ENCODE peak calls at places on chromosomes 3 and 15, in eight cellular contexts. V, A, P, Y, O, I, C and W are unnamed samples.

GRCh38 chr3:121542924-121543323 is 2.9 kb downstream of the POLQ start:
- DNase-seq in O (no peak), Y (no peak), P (no peak), I (no peak), V (no peak), A (no peak), C (no peak), W (no peak)

GRCh38 chr3:114019486-114019885 is 36.8 kb downstream of the CCDC191 start:
- DNase-seq in I (no peak), Y (no peak), O (no peak), A (no peak), C (no peak), P (no peak), V (no peak), W (no peak)

GRCh38 chr3:129448187-129448895 is 8.3 kb downstream of the IFT122 start:
- DNase-seq in O (no peak), A (no peak), Y (no peak), C (no peak), P (no peak), V (no peak), I (no peak), W (no peak)

GRCh38 chr15:78360958-78361714 is 21.0 kb downstream of the CRABP1 start:
- DNase-seq in Y (peak; percentile 16), C (no peak), O (no peak), I (no peak), A (no peak), P (no peak), V (no peak), W (no peak)

GRCh38 chr15:48385431-48385830 is 54.2 kb downstream of the DUT start:
- DNase-seq in P (no peak), V (no peak), A (no peak), C (no peak), O (no peak), I (no peak), Y (peak; percentile 71), W (no peak)

GRCh38 chr3:161401389-161401788 is 30.1 kb upstream of the SPTSSB start:
- DNase-seq in P (no peak), A (no peak), V (no peak), O (no peak), C (no peak), Y (no peak), I (no peak), W (no peak)

GRCh38 chr3:133944641-133945441 is 49.2 kb upstream of the RAB6B start:
- DNase-seq in V (no peak), C (peak; percentile 64), Y (peak; percentile 50), O (no peak), A (no peak), I (peak; percentile 25), P (no peak), W (peak; percentile 65)

GRCh38 chr3:186959029-186959624 is 28.8 kb downstream of the ST6GAL1 start:
- DNase-seq in A (no peak), I (no peak), C (no peak), V (no peak), P (no peak), O (no peak), Y (no peak), W (no peak)

GRCh38 chr3:75249005-75249404 is 415.1 kb upstream of the FRG2C start:
- DNase-seq in A (no peak), P (no peak), O (no peak), Y (no peak), C (no peak), V (no peak), I (no peak), W (no peak)

GRCh38 chr15:74776851-74777768 is 4.8 kb upstream of the CSK start:
- DNase-seq in P (no peak), A (no peak), I (no peak), Y (no peak), O (peak; percentile 86), C (no peak), V (peak; percentile 66), W (no peak)

GRCh38 chr15:100043069-100043641 is 298.6 kb downstream of the ADAMTS17 start:
- DNase-seq in P (no peak), I (no peak), A (no peak), O (no peak), V (no peak), C (no peak), Y (no peak), W (no peak)

GRCh38 chr3:12628813-12629212 is 35.1 kb downstream of the RAF1 start:
- DNase-seq in I (no peak), P (no peak), A (no peak), V (no peak), Y (no peak), C (no peak), O (no peak), W (no peak)

GRCh38 chr3:98777801-98778220 is 14.7 kb downstream of the ST3GAL6 start:
- DNase-seq in V (no peak), O (no peak), I (no peak), A (no peak), P (no peak), C (no peak), Y (no peak), W (no peak)

GRCh38 chr3:156802827-156803606 is 23.1 kb upstream of the LEKR1 start:
- DNase-seq in O (no peak), I (no peak), A (no peak), V (no peak), Y (no peak), P (no peak), C (no peak), W (no peak)

GRCh38 chr3:53730565-53730964 is 115.7 kb downstream of the CHDH start:
- DNase-seq in A (no peak), V (no peak), P (no peak), O (no peak), I (peak; percentile 58), Y (no peak), C (no peak), W (no peak)

GRCh38 chr3:185270956-185271332 is 17.1 kb upstream of the EHHADH start:
- DNase-seq in I (no peak), C (no peak), A (no peak), V (no peak), Y (no peak), P (no peak), O (no peak), W (no peak)

DNA sequence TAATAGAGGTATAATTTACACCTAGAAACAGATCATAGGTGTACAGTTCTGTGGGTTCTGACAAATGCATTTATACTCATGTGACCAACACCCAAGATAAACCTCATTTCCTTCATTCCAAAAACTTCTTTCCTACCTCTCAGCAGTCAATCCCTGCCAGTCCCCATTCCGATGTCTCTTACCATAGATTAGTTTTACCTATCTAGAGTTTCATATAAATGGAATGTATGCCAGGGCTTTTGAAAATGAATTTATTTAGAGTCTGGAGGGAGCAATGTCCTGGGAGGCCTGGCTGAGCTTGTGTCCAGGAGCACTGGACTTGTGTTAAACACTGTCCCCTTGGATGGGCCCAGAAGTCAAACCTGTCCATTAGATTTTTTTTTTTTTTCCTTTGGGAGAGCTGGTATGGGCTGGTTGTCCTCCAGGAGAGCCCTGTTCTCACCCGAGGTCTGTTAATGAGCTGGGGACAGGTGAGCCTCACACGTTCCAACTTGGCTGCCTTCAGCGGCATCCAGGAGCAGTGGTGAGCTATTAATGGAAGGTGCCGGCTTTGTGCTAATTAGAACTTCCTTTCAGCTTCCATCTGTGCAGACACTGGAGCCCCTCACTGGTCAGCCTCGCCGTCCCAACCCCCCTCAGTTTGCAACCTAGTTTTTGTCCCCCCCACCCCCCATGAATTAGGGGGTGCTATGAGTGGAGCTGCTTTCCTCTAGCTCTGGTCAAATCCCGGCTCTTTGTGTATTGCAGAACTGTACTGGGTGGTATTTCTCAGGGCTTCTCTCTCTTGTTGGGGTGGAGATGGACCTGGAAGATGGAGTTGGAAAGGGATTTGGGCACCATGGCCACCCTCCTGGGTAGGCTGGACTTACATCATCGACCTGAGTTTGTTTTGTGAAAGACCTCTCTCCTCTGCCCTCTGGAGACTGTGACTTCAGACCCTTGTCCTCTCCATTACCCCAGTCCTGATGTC is 40.8 kb upstream of the POLG start:
- DNase-seq in O (no peak), Y (no peak), A (no peak), P (no peak), I (no peak), V (no peak), C (no peak), W (no peak)
- H3K4me1 ChIP-seq in O (no peaks in the 10 kb centered on the region), Y (peaks cover 6% of the 10 kb centered on the region), A (no peaks in the 10 kb centered on the region), P (no peaks in the 10 kb centered on the region), I (peaks cover 36% of the 10 kb centered on the region), V (peaks cover 18% of the 10 kb centered on the region), C (peaks cover 25% of the 10 kb centered on the region), W (peaks cover 46% of the 10 kb centered on the region)

DNA sequence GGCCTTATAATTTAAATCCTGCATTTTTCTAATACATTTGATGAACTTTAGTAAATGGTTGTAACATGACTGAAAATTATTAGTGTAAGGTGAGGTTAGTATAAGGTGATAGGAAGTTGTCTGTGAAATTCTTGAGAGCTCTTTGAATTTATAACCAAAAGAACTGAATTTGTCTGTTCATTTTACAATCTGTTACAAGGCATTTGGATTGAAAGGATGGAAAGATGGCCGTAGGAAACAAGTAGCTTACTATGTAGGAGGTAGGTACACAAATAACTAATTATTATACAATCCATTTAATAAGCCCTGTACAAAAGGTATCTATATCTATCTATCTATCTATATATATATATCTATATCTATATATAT is 6.6 kb downstream of the DIPK2A start:
- DNase-seq in A (no peak), C (no peak), V (no peak), Y (no peak), O (no peak), P (no peak), I (no peak), W (no peak)
- H3K4me1 ChIP-seq in A (peaks cover 18% of the 10 kb centered on the region), C (peaks cover 28% of the 10 kb centered on the region), V (peaks cover 41% of the 10 kb centered on the region), Y (no peaks in the 10 kb centered on the region), O (peaks cover 24% of the 10 kb centered on the region), P (no peaks in the 10 kb centered on the region), I (peaks cover 44% of the 10 kb centered on the region), W (peaks cover 55% of the 10 kb centered on the region)

DNA sequence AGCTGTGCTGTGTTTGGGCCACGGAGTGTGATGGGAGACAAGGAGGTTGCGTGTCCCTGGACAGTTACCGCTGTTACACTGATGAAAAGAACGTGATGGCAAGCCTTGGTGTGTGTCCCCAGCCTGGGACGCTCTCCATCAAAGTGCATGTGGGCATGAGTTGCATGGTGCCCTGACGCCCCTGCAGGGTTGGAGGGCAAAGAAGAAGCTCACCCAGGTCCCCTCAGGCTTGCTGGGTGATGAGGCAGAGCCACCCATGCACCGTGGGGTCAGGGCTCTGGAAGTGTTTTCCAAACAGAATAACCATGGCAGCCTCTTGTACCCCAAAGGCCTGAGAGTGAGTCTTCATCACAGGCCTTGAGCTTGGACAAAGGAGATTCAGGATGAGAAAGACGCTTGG is 189.2 kb downstream of the ATP10A start:
- DNase-seq in A (no peak), O (no peak), P (no peak), I (no peak), Y (no peak), V (no peak), C (no peak), W (no peak)
- H3K4me1 ChIP-seq in A (no peaks in the 10 kb centered on the region), O (peaks cover 18% of the 10 kb centered on the region), P (no peaks in the 10 kb centered on the region), I (peaks cover 34% of the 10 kb centered on the region), Y (peaks cover 30% of the 10 kb centered on the region), V (peaks cover 11% of the 10 kb centered on the region), C (peaks cover 37% of the 10 kb centered on the region), W (peaks cover 50% of the 10 kb centered on the region)

DNA sequence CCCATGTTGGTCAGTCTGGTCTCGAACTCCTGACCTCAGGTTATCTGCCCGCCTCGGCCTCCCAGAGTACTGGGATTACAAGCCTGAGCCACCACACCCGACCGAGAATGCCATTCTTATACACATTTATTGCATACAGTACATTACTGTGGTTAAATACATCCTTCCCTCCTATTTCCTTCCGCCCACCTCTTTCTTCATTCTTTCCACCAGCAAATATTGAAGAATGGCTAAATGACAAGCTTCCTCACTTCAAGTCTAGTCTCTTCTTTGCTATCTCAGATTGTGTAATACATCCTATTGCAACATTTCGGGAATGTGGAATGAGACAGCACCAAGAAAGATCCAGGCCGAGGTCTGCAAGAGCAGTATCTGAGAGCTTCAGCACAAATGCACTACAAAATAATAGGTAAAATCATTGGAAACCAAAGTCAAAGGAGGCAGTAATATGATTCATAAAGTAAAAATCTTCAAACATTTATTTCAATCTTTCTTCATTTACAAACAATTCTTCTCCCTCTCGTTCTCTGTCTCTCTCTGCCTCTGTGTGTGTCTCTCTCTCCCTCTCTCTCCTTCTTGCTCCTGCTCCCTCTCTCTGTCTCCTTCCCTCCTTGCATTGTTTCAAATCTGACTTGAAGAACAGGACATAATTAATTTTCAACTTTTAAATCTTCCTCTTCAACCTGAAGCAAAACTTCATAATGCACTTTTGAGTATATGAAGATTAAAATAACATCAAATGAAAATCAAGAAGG is 94.7 kb upstream of the TGFBR2 start:
- DNase-seq in C (no peak), I (no peak), Y (no peak), V (no peak), A (peak; percentile 41), O (no peak), P (no peak), W (no peak)
- H3K4me1 ChIP-seq in C (peaks cover 23% of the 10 kb centered on the region), I (peaks cover 19% of the 10 kb centered on the region), Y (peaks cover 2% of the 10 kb centered on the region), V (peaks cover 9% of the 10 kb centered on the region), A (peaks cover 31% of the 10 kb centered on the region), O (no peaks in the 10 kb centered on the region), P (no peaks in the 10 kb centered on the region), W (peaks cover 12% of the 10 kb centered on the region)